ENCODE peak calls at places on chromosomes 2 and 18, in seven cellular contexts. T is IMR-90; O is HTR-8/SVneo; P is bronchial epithelial cell; E is activated CD4-positive, alpha-beta T cell treated with anti-CD3 and anti-CD28 coated beads for 24 hours; Y is stimulated activated naive CD8-positive, alpha-beta T cell treated with anti-CD3 and anti-CD28 coated beads, Interleukin-15, Interleukin-2, amounts not matched to agents 100 U/mL and 50 U/mL, for 24 hours; D is hepatocyte. R is an unnamed sample.

GRCh38 chr2:152468832-152469692 is 134.1 kb downstream of the FMNL2 start:
- DNase-seq in T (peak), O (no peak), P (peak), E (no peak), Y (no peak), D (no peak), R (no peak)

GRCh38 chr2:241804326-241805276 is 4.4 kb upstream of the NEU4 start:
- DNase-seq in T (no peak), O (no peak), P (no peak), E (no peak), Y (peak), D (peak), R (no peak)

GRCh38 chr2:215633360-215633759 is 197.5 kb upstream of the FN1 start:
- DNase-seq in T (no peak), O (no peak), P (no peak), E (no peak), Y (no peak), D (no peak), R (no peak)

GRCh38 chr2:47334356-47335136 is 68.4 kb upstream of the MSH2 start:
- DNase-seq in T (no peak), O (no peak), P (peak), E (no peak), Y (no peak), D (no peak), R (no peak)

GRCh38 chr2:200305797-200306718 is at the start of gene SPATS2L:
- DNase-seq in T (peak), O (peak), P (peak), E (peak), Y (peak), D (peak), R (peak)

GRCh38 chr2:188734688-188735087 is 239.5 kb upstream of the COL3A1 start:
- DNase-seq in T (peak), O (no peak), P (no peak), E (no peak), Y (no peak), D (peak), R (no peak)

GRCh38 chr18:36099311-36099710 is 29.8 kb downstream of the SLC39A6 start:
- DNase-seq in T (no peak), O (no peak), P (no peak), E (no peak), Y (no peak), D (no peak), R (no peak)

GRCh38 chr2:71483246-71483645 is 29.9 kb downstream of the DYSF start:
- DNase-seq in T (no peak), O (no peak), P (no peak), E (no peak), Y (no peak), D (no peak), R (no peak)

GRCh38 chr2:147546109-147546508 is 298.7 kb upstream of the ACVR2A start:
- DNase-seq in T (no peak), O (no peak), P (no peak), E (no peak), Y (no peak), D (no peak), R (no peak)

GRCh38 chr2:238108423-238109201 is 8.5 kb downstream of the ESPNL start:
- DNase-seq in T (no peak), O (no peak), P (no peak), E (no peak), Y (peak), D (peak), R (peak)

R was measured in B cell.